ENCODE peak calls at places on chromosome 9, in seven cellular contexts. P, R, H, E, L, V and S are unnamed samples.

GRCh38 chr9:93307468-93308157 is 123.7 kb downstream of the WNK2 start:
- DNase-seq in P (peak), R (peak), H (no peak), E (no peak), L (no peak), V (no peak), S (no peak)

GRCh38 chr9:124263800-124264426 is 6.2 kb downstream of the NEK6 start:
- DNase-seq in P (no peak), R (no peak), H (no peak), E (no peak), L (no peak), V (no peak), S (no peak)

GRCh38 chr9:129574911-129575574 is 45.9 kb downstream of the C9orf50 start:
- DNase-seq in P (peak), R (no peak), H (peak), E (peak), L (no peak), V (no peak), S (no peak)

GRCh38 chr9:108552459-108553040 is 303.2 kb downstream of the ACTL7B start:
- DNase-seq in P (peak), R (no peak), H (peak), E (no peak), L (no peak), V (no peak), S (no peak)

GRCh38 chr9:19028835-19029451 is 4.1 kb downstream of the SAXO1 start:
- DNase-seq in P (peak), R (peak), H (peak), E (peak), L (peak), V (no peak), S (peak)

GRCh38 chr9:136538599-136539426 is 7.0 kb downstream of the NOTCH1 start:
- DNase-seq in P (no peak), R (no peak), H (no peak), E (no peak), L (no peak), V (no peak), S (no peak)

GRCh38 chr9:126704157-126704941 is 90.6 kb downstream of the LMX1B start:
- DNase-seq in P (no peak), R (peak), H (peak), E (peak), L (peak), V (no peak), S (no peak)

GRCh38 chr9:98603821-98604383 is 104.8 kb downstream of the GABBR2 start:
- DNase-seq in P (no peak), R (no peak), H (peak), E (no peak), L (no peak), V (no peak), S (no peak)

GRCh38 chr9:117706421-117707150 is 2.4 kb downstream of the TLR4 start:
- DNase-seq in P (no peak), R (no peak), H (no peak), E (peak), L (no peak), V (no peak), S (no peak)

DNA sequence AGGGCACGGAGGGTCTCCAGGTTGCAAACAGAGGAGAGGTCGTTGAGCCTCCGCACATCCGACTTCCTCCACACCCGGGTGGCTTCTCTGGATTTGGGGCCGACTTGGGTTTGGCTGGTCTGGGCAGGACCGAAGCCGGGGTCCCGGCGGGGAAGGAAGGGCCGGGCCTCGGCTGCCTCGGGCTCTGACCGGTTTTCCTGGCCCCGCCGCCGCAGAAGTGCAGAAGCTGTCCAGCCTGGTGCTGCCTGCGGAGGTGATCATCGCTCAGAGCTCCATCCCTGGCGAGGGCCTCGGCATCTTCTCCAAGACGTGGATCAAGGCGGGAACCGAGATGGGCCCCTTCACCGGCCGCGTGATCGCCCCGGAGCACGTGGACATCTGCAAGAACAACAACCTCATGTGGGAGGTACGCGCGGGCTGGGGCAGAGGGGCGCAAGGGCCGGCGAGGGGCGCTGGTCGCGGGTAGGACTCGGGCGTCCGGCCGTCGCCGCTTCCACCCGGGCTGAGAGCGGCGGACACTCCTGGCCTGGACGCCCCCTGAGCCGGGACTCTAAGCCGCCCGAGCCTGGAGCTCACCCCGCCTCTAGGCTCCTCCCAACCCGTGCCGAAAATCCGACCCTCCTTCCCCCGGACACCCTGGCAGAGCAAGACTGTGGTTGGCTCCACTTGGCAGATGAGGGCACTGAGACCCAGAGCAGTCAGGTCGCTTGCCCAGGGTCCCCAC is 2.2 kb downstream of the PRDM12 start:
- DNase-seq in P (no peak), R (peak), H (no peak), E (no peak), L (no peak), V (no peak), S (no peak)
- H4K8ac ChIP-seq in P (no peak), R (no peak), H (no peak), E (no peak), L (no peak), V (peak), S (no peak)

DNA sequence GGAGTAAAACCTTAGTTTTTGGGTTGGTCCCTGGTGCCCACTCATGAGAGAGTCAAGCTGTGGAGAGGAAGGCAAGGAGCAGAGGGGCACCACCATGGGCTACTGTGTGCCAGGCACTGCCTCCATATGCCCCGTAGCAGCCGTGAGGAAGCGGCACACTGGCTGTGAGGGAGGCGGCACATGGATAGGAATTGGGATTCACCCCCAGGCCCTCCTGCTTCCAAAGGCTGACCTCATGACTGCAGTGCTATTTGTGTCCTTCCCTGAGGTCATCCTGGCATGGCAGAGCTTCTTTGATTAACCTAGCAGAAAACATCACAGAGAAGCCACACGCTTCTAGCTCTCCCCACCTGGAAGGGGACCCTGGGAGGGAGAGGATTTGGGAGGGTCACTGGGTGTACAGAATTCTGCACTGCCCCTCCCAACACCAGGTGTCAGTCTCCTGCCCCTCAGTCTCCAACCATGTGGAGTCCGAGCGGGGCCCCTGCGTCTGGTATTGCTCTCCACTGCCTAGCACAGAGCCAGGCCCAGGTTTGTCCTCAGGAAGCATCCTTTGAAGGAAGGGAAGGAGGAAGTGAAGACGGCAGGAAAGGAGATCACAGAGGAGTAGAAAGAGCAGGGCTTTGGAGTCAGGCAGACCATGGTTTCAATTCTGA is 109.9 kb downstream of the RGS3 start:
- DNase-seq in P (no peak), R (no peak), H (no peak), E (no peak), L (peak), V (no peak), S (no peak)
- H3K23ac ChIP-seq in P (no peak), R (no peak), H (no peak), E (no peak), L (no peak), V (no peak), S (no peak)

GRCh38 chr9:132141948-132142594 is 19.8 kb upstream of the NTNG2 start:
- DNase-seq in P (no peak), R (no peak), H (no peak), E (peak), L (peak), V (no peak), S (no peak)

GRCh38 chr9:132144708-132145365 is 17.0 kb upstream of the NTNG2 start:
- DNase-seq in P (no peak), R (no peak), H (peak), E (peak), L (no peak), V (no peak), S (no peak)

GRCh38 chr9:132143359-132143758 is 18.5 kb upstream of the NTNG2 start:
- DNase-seq in P (no peak), R (no peak), H (no peak), E (no peak), L (no peak), V (no peak), S (no peak)

GRCh38 chr9:132142883-132143282 is 19.0 kb upstream of the NTNG2 start:
- DNase-seq in P (no peak), R (no peak), H (no peak), E (no peak), L (no peak), V (no peak), S (no peak)

DNA sequence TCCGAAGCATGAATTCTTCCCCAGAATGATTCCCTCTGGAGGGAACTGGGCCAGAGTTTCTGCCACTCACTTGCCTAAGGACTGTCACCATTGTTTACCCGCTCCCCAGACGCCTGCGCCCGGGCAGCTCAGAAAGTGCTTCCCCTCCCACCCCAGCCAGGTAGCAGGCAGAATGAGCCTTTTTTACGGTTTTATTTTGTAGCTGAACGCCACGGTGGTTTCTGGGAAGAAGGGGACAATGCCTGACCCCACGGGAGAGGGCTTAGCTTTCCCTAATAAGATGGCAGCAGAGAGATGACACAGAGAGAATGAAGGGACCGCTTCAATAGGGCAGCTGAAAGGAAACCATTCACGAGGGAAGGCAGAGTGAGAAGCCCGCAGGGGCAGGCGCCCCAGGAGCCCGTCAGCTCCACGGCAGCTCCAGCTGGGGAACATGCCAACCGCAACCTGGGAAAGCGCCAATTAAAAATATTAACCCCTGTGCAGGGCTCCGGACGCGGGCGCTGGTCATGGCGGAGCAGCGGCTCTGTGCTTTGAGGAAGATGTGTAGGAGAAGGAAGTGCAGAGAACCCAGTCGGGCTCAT is 20.4 kb upstream of the NTNG2 start:
- DNase-seq in P (no peak), R (no peak), H (no peak), E (peak), L (peak), V (no peak), S (peak)
- H3K4ac ChIP-seq in P (no peak), R (no peak), H (no peak), E (no peak), L (no peak), V (no peak), S (no peak)

DNA sequence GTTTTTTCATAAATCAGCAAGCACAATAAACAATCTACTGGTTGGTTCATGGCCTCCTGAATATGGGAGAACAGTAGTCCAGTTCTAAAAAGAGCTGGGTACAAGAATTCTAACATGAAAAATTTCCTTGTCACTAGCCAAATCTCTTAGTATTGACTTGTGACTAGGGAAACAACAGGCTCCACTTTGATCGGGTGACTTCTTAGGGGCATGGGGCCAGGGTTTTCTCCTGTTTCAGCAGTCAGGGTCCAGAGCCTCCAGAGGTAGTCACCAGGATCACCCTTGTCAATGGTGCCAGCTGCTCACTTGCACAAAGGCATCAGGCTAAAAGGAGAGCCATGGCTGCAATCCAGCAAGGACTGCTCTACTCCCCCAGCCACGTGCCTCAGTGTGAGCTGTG is 38.1 kb downstream of the LPAR1 start:
- DNase-seq in P (no peak), R (no peak), H (no peak), E (no peak), L (no peak), V (no peak), S (no peak)
- H4K8ac ChIP-seq in P (no peak), R (no peak), H (no peak), E (no peak), L (no peak), V (no peak), S (no peak)

DNA sequence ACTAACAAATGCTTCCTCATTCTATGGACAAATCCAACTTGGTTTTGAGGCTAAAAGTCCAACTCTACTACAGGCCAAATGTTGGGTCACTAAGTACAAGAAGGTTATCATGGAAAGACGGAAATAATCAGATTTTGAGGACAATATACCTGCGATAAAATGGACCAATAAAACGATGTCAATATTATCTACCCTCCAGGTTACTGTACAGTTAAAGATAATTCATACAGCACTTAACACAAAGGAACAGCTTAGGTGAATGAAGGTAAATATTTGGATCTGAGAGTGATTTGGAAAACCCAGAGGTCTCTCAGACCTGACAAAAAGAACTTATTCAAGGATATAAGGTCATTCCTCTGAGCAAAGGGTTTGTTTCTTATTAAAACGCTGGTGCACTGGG is 329.5 kb upstream of the PUM3 start:
- DNase-seq in P (no peak), R (no peak), H (no peak), E (no peak), L (no peak), V (no peak), S (no peak)
- H3K23ac ChIP-seq in P (no peak), R (no peak), H (no peak), E (no peak), L (no peak), V (no peak), S (no peak)

GRCh38 chr9:26603637-26604036 is 289.0 kb downstream of the CAAP1 start:
- DNase-seq in P (no peak), R (no peak), H (no peak), E (no peak), L (no peak), V (no peak), S (no peak)

GRCh38 chr9:26604076-26604662 is 288.4 kb downstream of the CAAP1 start:
- DNase-seq in P (no peak), R (no peak), H (no peak), E (no peak), L (no peak), V (no peak), S (no peak)

GRCh38 chr9:26605367-26605766 is 287.2 kb downstream of the CAAP1 start:
- DNase-seq in P (no peak), R (no peak), H (no peak), E (no peak), L (no peak), V (no peak), S (no peak)
- H3K4ac ChIP-seq in P (no peak), R (no peak), H (no peak), E (no peak), L (no peak), V (no peak), S (no peak)